ENCODE peak calls at places on chromosomes 5 and 9, in four cellular contexts. L, S, R and M are unnamed samples.

GRCh38 chr5:123156577-123157296 is 67.7 kb downstream of the PRDM6 start:
- DNase-seq in L (no peak), S (no peak), R (no peak), M (no peak)

GRCh38 chr9:124652203-124652992 is 118.7 kb downstream of the NR6A1 start:
- DNase-seq in L (no peak), S (no peak), R (no peak), M (no peak)

GRCh38 chr5:170632985-170633234 is 129.1 kb downstream of the KCNIP1 start:
- DNase-seq in L (peak; percentile 92), S (no peak), R (no peak), M (no peak)

GRCh38 chr5:180020176-180020575 is 51.4 kb downstream of the RNF130 start:
- DNase-seq in L (no peak), S (no peak), R (no peak), M (no peak)

GRCh38 chr5:989961-990530 is 18.6 kb upstream of the NKD2 start:
- DNase-seq in L (no peak), S (no peak), R (no peak), M (no peak)

GRCh38 chr5:64766105-64766504 is 2.4 kb downstream of the SREK1IP1 start:
- DNase-seq in L (peak; percentile 12), S (no peak), R (peak; percentile 30), M (no peak)

GRCh38 chr9:17578911-17579793 is at the start of gene SH3GL2:
- DNase-seq in L (no peak), S (peak; percentile 74), R (no peak), M (no peak)

GRCh38 chr5:32329395-32329834 is 16.7 kb upstream of the MTMR12 start:
- DNase-seq in L (peak; percentile 72), S (peak; percentile 56), R (peak; percentile 73), M (peak; percentile 54)

GRCh38 chr9:9949368-9949767 is 663.4 kb downstream of the PTPRD start:
- DNase-seq in L (no peak), S (no peak), R (no peak), M (no peak)

GRCh38 chr9:101026824-101027223 is 1.7 kb upstream of the PLPPR1 start:
- DNase-seq in L (no peak), S (no peak), R (peak; percentile 8), M (no peak)

GRCh38 chr9:91302831-91303230 is 58.9 kb downstream of the AUH start:
- DNase-seq in L (no peak), S (no peak), R (peak; percentile 12), M (peak; percentile 79)

GRCh38 chr9:134620751-134621557 is 20.6 kb upstream of the COL5A1 start:
- DNase-seq in L (no peak), S (no peak), R (no peak), M (no peak)

GRCh38 chr5:93886917-93887361 is 145.5 kb upstream of the POU5F2 start:
- DNase-seq in L (no peak), S (no peak), R (no peak), M (no peak)

GRCh38 chr5:53406630-53407316 is 73.7 kb upstream of the FST start:
- DNase-seq in L (no peak), S (no peak), R (peak; percentile 5), M (peak; percentile 33)

GRCh38 chr5:128169369-128170017 is 85.9 kb downstream of the SLC12A2 start:
- DNase-seq in L (no peak), S (no peak), R (no peak), M (no peak)

GRCh38 chr5:151141535-151141934 is 16.0 kb downstream of the ANXA6 start:
- DNase-seq in L (no peak), S (no peak), R (no peak), M (no peak)

GRCh38 chr5:151064916-151065499 is 15.8 kb downstream of the TNIP1 start:
- DNase-seq in L (no peak), S (no peak), R (no peak), M (no peak)

GRCh38 chr9:85536076-85536475 is 205.7 kb downstream of the AGTPBP1 start:
- DNase-seq in L (no peak), S (no peak), R (no peak), M (no peak)

GRCh38 chr9:93702261-93702660 is 125.9 kb downstream of the PHF2 start:
- DNase-seq in L (no peak), S (no peak), R (no peak), M (no peak)

GRCh38 chr5:38105231-38105570 is 153.2 kb upstream of the EGFLAM start:
- DNase-seq in L (no peak), S (no peak), R (peak; percentile 24), M (no peak)

GRCh38 chr9:32550046-32550608 is 2.0 kb upstream of the SMIM27 start:
- DNase-seq in L (no peak), S (no peak), R (no peak), M (no peak)

GRCh38 chr5:148469446-148470062 is 85.8 kb downstream of the FBXO38 start:
- DNase-seq in L (no peak), S (no peak), R (no peak), M (no peak)

GRCh38 chr5:98963019-98963418 is 34.2 kb upstream of the CHD1 start:
- DNase-seq in L (no peak), S (no peak), R (no peak), M (no peak)

GRCh38 chr5:179766021-179766725 is 27.6 kb upstream of the LTC4S start:
- DNase-seq in L (peak; percentile 42), S (no peak), R (no peak), M (no peak)

GRCh38 chr9:92735907-92736600 is 28.6 kb downstream of the BICD2 start:
- DNase-seq in L (no peak), S (no peak), R (no peak), M (no peak)

GRCh38 chr9:130129425-130130061 is 42.7 kb upstream of the NCS1 start:
- DNase-seq in L (no peak), S (no peak), R (no peak), M (no peak)
- H2AFZ ChIP-seq in L (no peak overlapping the region), S (no peak overlapping the region), R (no peak overlapping the region), M (no peak overlapping the region)

GRCh38 chr9:36100532-36100931 is 36.0 kb upstream of the GLIPR2 start:
- DNase-seq in L (no peak), S (no peak), R (no peak), M (no peak)
- TF ChIP-seq FOSL1 in L (no peak), S (no peak), R (no peak), M (no peak)

GRCh38 chr9:87793292-87793691 is 67.4 kb downstream of the CTSL start:
- DNase-seq in L (peak; percentile 37), S (no peak), R (peak; percentile 85), M (no peak)
- H2AFZ ChIP-seq in L (peak overlapping the region; percentile 73), S (no peak overlapping the region), R (no peak overlapping the region), M (peak overlapping the region; percentile 99)

GRCh38 chr9:37967681-37968080 is 63.8 kb upstream of the SLC25A51 start:
- DNase-seq in L (no peak), S (no peak), R (no peak), M (no peak)

GRCh38 chr9:37969558-37970300 is 65.8 kb upstream of the SLC25A51 start:
- DNase-seq in L (no peak), S (no peak), R (no peak), M (no peak)

GRCh38 chr9:37970301-37971106 is 66.6 kb upstream of the SLC25A51 start:
- DNase-seq in L (no peak), S (no peak), R (no peak), M (no peak)

GRCh38 chr9:37968228-37968672 is 64.3 kb upstream of the SLC25A51 start:
- DNase-seq in L (peak; percentile 74), S (no peak), R (peak; percentile 24), M (no peak)

DNA sequence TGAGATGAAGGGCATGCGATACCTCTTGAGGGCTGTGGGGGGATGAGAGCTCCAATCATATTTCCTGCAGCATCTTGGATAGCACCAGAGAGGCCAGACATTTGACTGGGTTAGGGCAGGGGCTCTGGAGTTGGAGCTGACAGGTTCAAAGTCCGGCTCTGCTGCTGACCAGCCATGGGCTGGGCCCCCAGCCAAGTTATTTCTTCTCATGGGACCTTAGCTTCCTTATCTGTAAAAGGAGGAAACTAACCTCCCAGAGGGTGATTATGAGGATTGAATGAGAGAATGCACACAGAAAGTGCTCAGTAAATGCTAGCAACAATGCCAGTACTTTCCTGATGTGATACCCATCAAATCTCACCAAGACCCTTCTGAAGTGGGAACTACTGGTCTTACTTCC is 65.2 kb upstream of the SLC25A51 start:
- DNase-seq in L (peak; percentile 39), S (no peak), R (peak; percentile 73), M (no peak)
- TF ChIP-seq FOSL1 in L (no peak), S (no peak), R (no peak), M (no peak)

DNA sequence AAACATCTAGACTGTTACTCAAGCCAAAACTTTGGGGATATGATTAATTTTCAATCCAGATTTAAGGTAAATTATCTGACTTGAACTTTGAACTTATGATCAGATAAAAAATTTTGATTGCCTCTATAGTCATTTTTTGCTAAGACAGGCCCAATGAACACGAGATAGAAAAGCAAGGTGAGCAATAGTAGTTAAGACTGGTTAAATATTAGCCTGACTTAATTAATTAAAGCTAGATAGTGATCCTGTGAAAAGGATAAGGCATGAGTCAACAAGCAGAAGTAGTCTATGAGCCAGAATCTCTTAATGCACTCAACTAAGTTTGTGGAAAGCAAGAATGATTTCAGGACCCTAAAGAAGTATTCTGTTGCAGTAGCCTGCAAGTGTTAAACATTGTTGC is 66.5 kb downstream of the PDE4D start:
- DNase-seq in L (no peak), S (no peak), R (no peak), M (no peak)
- H2AFZ ChIP-seq in L (no peak overlapping the region), S (no peak overlapping the region), R (no peak overlapping the region), M (no peak overlapping the region)

GRCh38 chr5:168788107-168788506 is 208.9 kb upstream of the PANK3 start:
- DNase-seq in L (no peak), S (no peak), R (no peak), M (no peak)
- TF ChIP-seq FOSL1 in L (no peak), S (no peak), R (no peak), M (no peak)

GRCh38 chr5:96627792-96628191 is 34.4 kb upstream of the CAST start:
- DNase-seq in L (no peak), S (no peak), R (peak; percentile 54), M (no peak)
- H2AFZ ChIP-seq in L (no peak overlapping the region), S (no peak overlapping the region), R (no peak overlapping the region), M (no peak overlapping the region)

DNA sequence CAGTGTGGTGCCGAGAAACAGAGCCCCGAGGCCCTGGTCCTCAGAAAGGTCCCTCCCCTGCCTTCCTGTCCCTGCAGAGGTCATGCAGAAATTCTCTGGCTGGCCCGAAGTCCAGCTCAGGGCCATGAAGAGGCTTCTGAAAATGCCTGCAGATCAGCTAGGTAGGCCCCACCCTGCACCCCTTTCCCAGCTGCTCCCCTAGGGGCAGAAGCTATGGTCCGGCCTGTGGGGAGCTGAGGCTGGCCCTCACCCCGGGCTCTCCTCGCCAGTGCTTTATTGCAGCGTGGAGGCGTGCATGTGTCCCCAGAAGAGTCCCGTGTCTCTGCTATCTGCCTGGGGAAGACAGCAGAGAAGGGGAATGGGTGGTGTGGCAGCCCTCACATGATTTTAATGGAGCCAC is 19.9 kb downstream of the REXO4 start:
- DNase-seq in L (no peak), S (no peak), R (no peak), M (no peak)
- TF ChIP-seq FOSL1 in L (no peak), S (no peak), R (no peak), M (no peak)